ENCODE peak calls at places on chromosomes 5 and 9, in nine cellular contexts. I is WERI-Rb-1, V is MCF 10A, S is GM13976, H is mesendoderm, B is RWPE1, A is EL, D is fibroblast of mammary gland, P is Panc1. L is an unnamed sample.

GRCh38 chr5:142694092-142694856 is 8.4 kb upstream of the FGF1 start:
- DNase-seq in I (no peak), V (no peak), S (no peak), H (peak; percentile 37), B (no peak), A (no peak), D (no peak), P (no peak), L (no peak)

GRCh38 chr9:104746798-104747197 is 685 bp upstream of the NIPSNAP3A start:
- DNase-seq in I (no peak), V (peak; percentile 2), S (no peak), H (no peak), B (no peak), A (no peak), D (no peak), P (no peak), L (no peak)

GRCh38 chr5:156683509-156683908 is 166.6 kb upstream of the PPP1R2B start:
- DNase-seq in I (no peak), V (no peak), S (no peak), H (no peak), B (no peak), A (no peak), D (no peak), P (no peak), L (no peak)

GRCh38 chr5:173228107-173228506 is 6.9 kb downstream of the NKX2-5 start:
- DNase-seq in I (no peak), V (no peak), S (no peak), H (no peak), B (no peak), A (no peak), D (no peak), P (no peak), L (no peak)

GRCh38 chr5:168076561-168076991 is 214.9 kb upstream of the WWC1 start:
- DNase-seq in I (peak; percentile 72), V (peak; percentile 39), S (no peak), H (peak; percentile 79), B (no peak), A (peak; percentile 41), D (peak; percentile 50), P (no peak), L (peak; percentile 46)

GRCh38 chr9:32011049-32011448 is 373.4 kb upstream of the ACO1 start:
- DNase-seq in I (no peak), V (no peak), S (no peak), H (peak; percentile 3), B (no peak), A (no peak), D (no peak), P (no peak), L (no peak)

GRCh38 chr5:10173716-10174115 is 76.0 kb downstream of the ATPSCKMT start:
- DNase-seq in I (no peak), V (no peak), S (no peak), H (no peak), B (no peak), A (no peak), D (no peak), P (no peak), L (no peak)

GRCh38 chr5:102138243-102138653 is 157.8 kb downstream of the SLCO4C1 start:
- DNase-seq in I (no peak), V (no peak), S (no peak), H (no peak), B (no peak), A (no peak), D (no peak), P (no peak), L (no peak)

GRCh38 chr5:15550502-15551115 is 50.6 kb downstream of the FBXL7 start:
- DNase-seq in I (no peak), V (no peak), S (no peak), H (no peak), B (no peak), A (no peak), D (peak; percentile 53), P (no peak), L (peak; percentile 53)

GRCh38 chr5:170467000-170467707 is 36.7 kb upstream of the KCNIP1 start:
- DNase-seq in I (no peak), V (peak; percentile 96), S (no peak), H (no peak), B (peak; percentile 92), A (peak; percentile 92), D (peak; percentile 97), P (peak; percentile 39), L (no peak)

GRCh38 chr9:136726118-136726517 is 13.7 kb downstream of the DIPK1B start:
- DNase-seq in I (no peak), V (peak; percentile 27), S (no peak), H (no peak), B (no peak), A (no peak), D (no peak), P (no peak), L (no peak)

GRCh38 chr9:97474373-97474925 is 27.0 kb upstream of the TMOD1 start:
- DNase-seq in I (no peak), V (no peak), S (no peak), H (no peak), B (no peak), A (peak; percentile 62), D (peak; percentile 10), P (no peak), L (no peak)

GRCh38 chr5:172793577-172794488 is 22.8 kb upstream of the DUSP1 start:
- DNase-seq in I (no peak), V (peak; percentile 59), S (peak; percentile 63), H (no peak), B (no peak), A (peak; percentile 72), D (peak; percentile 91), P (no peak), L (no peak)

GRCh38 chr5:87949665-87950640 is 318.7 kb downstream of the TMEM161B start:
- DNase-seq in I (no peak), V (no peak), S (no peak), H (peak; percentile 13), B (no peak), A (no peak), D (no peak), P (no peak), L (peak; percentile 1)

GRCh38 chr9:130140701-130141100 is 31.5 kb upstream of the NCS1 start:
- DNase-seq in I (no peak), V (no peak), S (no peak), H (no peak), B (no peak), A (no peak), D (no peak), P (no peak), L (no peak)

GRCh38 chr9:127968046-127968445 is 12.7 kb downstream of the EEIG1 start:
- DNase-seq in I (no peak), V (peak; percentile 82), S (no peak), H (peak; percentile 39), B (peak; percentile 95), A (peak; percentile 72), D (peak; percentile 79), P (peak; percentile 69), L (no peak)

GRCh38 chr5:1315709-1316587 is 21.1 kb upstream of the TERT start:
- DNase-seq in I (peak; percentile 48), V (peak; percentile 90), S (peak; percentile 88), H (peak; percentile 45), B (peak; percentile 82), A (no peak), D (no peak), P (no peak), L (peak; percentile 88)

GRCh38 chr9:7676757-7677156 is 122.8 kb downstream of the DMAC1 start:
- DNase-seq in I (no peak), V (no peak), S (no peak), H (no peak), B (no peak), A (no peak), D (no peak), P (no peak), L (no peak)

GRCh38 chr5:55160493-55161209 is 680 bp downstream of the GPX8 start:
- DNase-seq in I (no peak), V (peak; percentile 91), S (no peak), H (peak; percentile 88), B (peak; percentile 86), A (peak; percentile 94), D (peak; percentile 95), P (no peak), L (peak; percentile 94)

GRCh38 chr9:110303136-110303535 is 34.5 kb downstream of the TXNDC8 start:
- DNase-seq in I (no peak), V (peak; percentile 75), S (no peak), H (no peak), B (no peak), A (peak; percentile 50), D (peak; percentile 72), P (no peak), L (no peak)

GRCh38 chr5:157180374-157181264 is at the start of gene ITK:
- DNase-seq in I (no peak), V (no peak), S (no peak), H (no peak), B (no peak), A (no peak), D (no peak), P (no peak), L (no peak)